ENCODE peak calls at places on chromosomes 7 and 10, in five cellular contexts. W, Z, U, B and N are unnamed samples.
A peak's percentile ranks its signal among the peaks of the same experiment; 100 is the strongest.

GRCh38 chr7:27173412-27174076 is 576 bp downstream of the HOXA10 start:
- DNase-seq in Z (no peak), U (no peak), B (no peak), W (no peak), N (no peak)

GRCh38 chr10:87928996-87929395 is 65.6 kb downstream of the PTEN start:
- DNase-seq in W (no peak), B (no peak), U (no peak), Z (no peak), N (no peak)

GRCh38 chr10:115861864-115862263 is 411.1 kb downstream of the GFRA1 start:
- DNase-seq in W (peak; percentile 74), Z (no peak), B (no peak), U (peak; percentile 59), N (no peak)

GRCh38 chr7:135253851-135254815 is 20.5 kb downstream of the STRA8 start:
- DNase-seq in Z (no peak), U (peak; percentile 70), W (peak; percentile 68), B (no peak), N (no peak)

GRCh38 chr7:44284881-44285541 is 40.4 kb downstream of the CAMK2B start:
- DNase-seq in W (no peak), B (no peak), U (no peak), Z (no peak), N (no peak)

GRCh38 chr10:116741391-116742351 is 695 bp downstream of the HSPA12A start:
- DNase-seq in B (no peak), U (no peak), W (no peak), Z (no peak), N (no peak)

GRCh38 chr7:26713981-26714380 is 150.4 kb downstream of the SKAP2 start:
- DNase-seq in U (no peak), B (no peak), Z (no peak), W (no peak), N (no peak)

GRCh38 chr10:120949511-120950102 is 98.4 kb downstream of the WDR11 start:
- DNase-seq in W (no peak), B (no peak), U (no peak), Z (no peak), N (no peak)

GRCh38 chr10:100103581-100103980 is 21.9 kb upstream of the CPN1 start:
- DNase-seq in U (peak; percentile 54), Z (no peak), W (no peak), B (no peak), N (no peak)

GRCh38 chr10:114301951-114302710 is 63.1 kb downstream of the VWA2 start:
- DNase-seq in Z (no peak), U (no peak), W (no peak), B (no peak), N (no peak)

GRCh38 chr7:35849158-35849831 is 48.4 kb downstream of the SEPTIN7 start:
- DNase-seq in U (peak; percentile 33), Z (no peak), W (no peak), B (no peak), N (no peak)

GRCh38 chr10:79355420-79356010 is 8.2 kb downstream of the PPIF start:
- DNase-seq in B (no peak), U (no peak), Z (no peak), W (no peak), N (no peak)

GRCh38 chr10:13712799-13713581 is 126.2 kb downstream of the PRPF18 start:
- DNase-seq in W (peak; percentile 94), U (peak; percentile 86), Z (no peak), B (no peak), N (no peak)

GRCh38 chr7:155844526-155844925 is 32.3 kb upstream of the SHH start:
- DNase-seq in B (no peak), U (no peak), Z (no peak), W (no peak), N (no peak)